ENCODE peak calls at places on chromosomes 1 and 21, in six cellular contexts. One of them, this sample, is unnamed.

GRCh38 chr1:39481289-39481688 is 10.1 kb upstream of the BMP8A start:
- DNase-seq in retina: no peak
- DNase-seq in NCI-H146: no peak
- DNase-seq in activated CD4-positive, alpha-beta T cell treated with anti-CD3 and anti-CD28 coated beads, Interleukin-2, amount 50 U/mL, for 1 hour: no peak
- DNase-seq in CD4-positive, alpha-beta memory T cell: no peak
- DNase-seq in D721Med: no peak
- DNase-seq in this sample: no peak

GRCh38 chr1:23343246-23344110 is 606 bp downstream of the HNRNPR start:
- DNase-seq in CD4-positive, alpha-beta memory T cell: no peak
- DNase-seq in activated CD4-positive, alpha-beta T cell treated with anti-CD3 and anti-CD28 coated beads, Interleukin-2, amount 50 U/mL, for 1 hour: peak
- DNase-seq in D721Med: no peak
- DNase-seq in NCI-H146: peak
- DNase-seq in retina: peak
- DNase-seq in this sample: peak

GRCh38 chr1:3779265-3779911 is 6.8 kb downstream of the SMIM1 start:
- DNase-seq in retina: no peak
- DNase-seq in activated CD4-positive, alpha-beta T cell treated with anti-CD3 and anti-CD28 coated beads, Interleukin-2, amount 50 U/mL, for 1 hour: no peak
- DNase-seq in CD4-positive, alpha-beta memory T cell: no peak
- DNase-seq in D721Med: no peak
- DNase-seq in NCI-H146: no peak
- DNase-seq in this sample: no peak

GRCh38 chr1:205229399-205229861 is 1.7 kb downstream of the TMCC2 start:
- DNase-seq in retina: peak
- DNase-seq in CD4-positive, alpha-beta memory T cell: peak
- DNase-seq in NCI-H146: peak
- DNase-seq in D721Med: peak
- DNase-seq in activated CD4-positive, alpha-beta T cell treated with anti-CD3 and anti-CD28 coated beads, Interleukin-2, amount 50 U/mL, for 1 hour: peak
- DNase-seq in this sample: no peak

GRCh38 chr1:23368562-23369334 is 888 bp downstream of the ZNF436 start:
- DNase-seq in retina: peak
- DNase-seq in CD4-positive, alpha-beta memory T cell: peak
- DNase-seq in D721Med: no peak
- DNase-seq in NCI-H146: peak
- DNase-seq in activated CD4-positive, alpha-beta T cell treated with anti-CD3 and anti-CD28 coated beads, Interleukin-2, amount 50 U/mL, for 1 hour: peak
- DNase-seq in this sample: peak

GRCh38 chr1:46687095-46687659 is 15.5 kb downstream of the TEX38 start:
- DNase-seq in NCI-H146: no peak
- DNase-seq in D721Med: no peak
- DNase-seq in activated CD4-positive, alpha-beta T cell treated with anti-CD3 and anti-CD28 coated beads, Interleukin-2, amount 50 U/mL, for 1 hour: no peak
- DNase-seq in retina: no peak
- DNase-seq in CD4-positive, alpha-beta memory T cell: no peak
- DNase-seq in this sample: peak

GRCh38 chr1:172287207-172287606 is 133.3 kb upstream of the C1orf105 start:
- DNase-seq in NCI-H146: no peak
- DNase-seq in CD4-positive, alpha-beta memory T cell: no peak
- DNase-seq in D721Med: no peak
- DNase-seq in retina: no peak
- DNase-seq in activated CD4-positive, alpha-beta T cell treated with anti-CD3 and anti-CD28 coated beads, Interleukin-2, amount 50 U/mL, for 1 hour: no peak
- DNase-seq in this sample: peak

GRCh38 chr21:16239659-16240265 is 510.0 kb downstream of the USP25 start:
- DNase-seq in NCI-H146: no peak
- DNase-seq in activated CD4-positive, alpha-beta T cell treated with anti-CD3 and anti-CD28 coated beads, Interleukin-2, amount 50 U/mL, for 1 hour: no peak
- DNase-seq in D721Med: no peak
- DNase-seq in CD4-positive, alpha-beta memory T cell: no peak
- DNase-seq in retina: no peak
- DNase-seq in this sample: no peak

GRCh38 chr1:110235839-110236682 is 25.9 kb downstream of the KCNC4 start:
- DNase-seq in NCI-H146: no peak
- DNase-seq in D721Med: no peak
- DNase-seq in activated CD4-positive, alpha-beta T cell treated with anti-CD3 and anti-CD28 coated beads, Interleukin-2, amount 50 U/mL, for 1 hour: no peak
- DNase-seq in CD4-positive, alpha-beta memory T cell: no peak
- DNase-seq in retina: no peak
- DNase-seq in this sample: no peak

GRCh38 chr1:54519709-54520108 is 28.3 kb upstream of the ACOT11 start:
- DNase-seq in retina: peak
- DNase-seq in D721Med: no peak
- DNase-seq in CD4-positive, alpha-beta memory T cell: no peak
- DNase-seq in NCI-H146: no peak
- DNase-seq in activated CD4-positive, alpha-beta T cell treated with anti-CD3 and anti-CD28 coated beads, Interleukin-2, amount 50 U/mL, for 1 hour: no peak
- DNase-seq in this sample: no peak

GRCh38 chr21:41167348-41168342 is at the start of gene BACE2:
- DNase-seq in NCI-H146: peak
- DNase-seq in CD4-positive, alpha-beta memory T cell: peak
- DNase-seq in D721Med: no peak
- DNase-seq in activated CD4-positive, alpha-beta T cell treated with anti-CD3 and anti-CD28 coated beads, Interleukin-2, amount 50 U/mL, for 1 hour: peak
- DNase-seq in retina: peak
- DNase-seq in this sample: peak

GRCh38 chr1:34547043-34547674 is 207.7 kb upstream of the GJB5 start:
- DNase-seq in retina: no peak
- DNase-seq in D721Med: no peak
- DNase-seq in NCI-H146: no peak
- DNase-seq in activated CD4-positive, alpha-beta T cell treated with anti-CD3 and anti-CD28 coated beads, Interleukin-2, amount 50 U/mL, for 1 hour: no peak
- DNase-seq in CD4-positive, alpha-beta memory T cell: no peak
- DNase-seq in this sample: no peak

GRCh38 chr1:2411801-2412394 is 466 bp downstream of the PEX10 start:
- DNase-seq in retina: peak
- DNase-seq in D721Med: no peak
- DNase-seq in activated CD4-positive, alpha-beta T cell treated with anti-CD3 and anti-CD28 coated beads, Interleukin-2, amount 50 U/mL, for 1 hour: no peak
- DNase-seq in CD4-positive, alpha-beta memory T cell: no peak
- DNase-seq in NCI-H146: peak
- DNase-seq in this sample: no peak

GRCh38 chr1:55375617-55376258 is 160.6 kb upstream of the USP24 start:
- DNase-seq in D721Med: no peak
- DNase-seq in NCI-H146: peak
- DNase-seq in activated CD4-positive, alpha-beta T cell treated with anti-CD3 and anti-CD28 coated beads, Interleukin-2, amount 50 U/mL, for 1 hour: no peak
- DNase-seq in CD4-positive, alpha-beta memory T cell: peak
- DNase-seq in retina: peak
- DNase-seq in this sample: no peak

GRCh38 chr1:219227731-219228419 is 54.2 kb downstream of the LYPLAL1 start:
- DNase-seq in retina: no peak
- DNase-seq in D721Med: no peak
- DNase-seq in activated CD4-positive, alpha-beta T cell treated with anti-CD3 and anti-CD28 coated beads, Interleukin-2, amount 50 U/mL, for 1 hour: no peak
- DNase-seq in NCI-H146: no peak
- DNase-seq in CD4-positive, alpha-beta memory T cell: no peak
- DNase-seq in this sample: no peak

GRCh38 chr1:3170566-3171453 is 101.8 kb downstream of the PRDM16 start:
- DNase-seq in activated CD4-positive, alpha-beta T cell treated with anti-CD3 and anti-CD28 coated beads, Interleukin-2, amount 50 U/mL, for 1 hour: no peak
- DNase-seq in D721Med: no peak
- DNase-seq in retina: peak
- DNase-seq in CD4-positive, alpha-beta memory T cell: no peak
- DNase-seq in NCI-H146: no peak
- DNase-seq in this sample: peak

GRCh38 chr1:61851849-61852692 is 109.8 kb downstream of the PATJ start:
- DNase-seq in NCI-H146: peak
- DNase-seq in retina: peak
- DNase-seq in CD4-positive, alpha-beta memory T cell: peak
- DNase-seq in D721Med: no peak
- DNase-seq in activated CD4-positive, alpha-beta T cell treated with anti-CD3 and anti-CD28 coated beads, Interleukin-2, amount 50 U/mL, for 1 hour: no peak
- DNase-seq in this sample: no peak

GRCh38 chr1:200243042-200243437 is 166.8 kb downstream of the ZNF281 start:
- DNase-seq in NCI-H146: no peak
- DNase-seq in D721Med: no peak
- DNase-seq in retina: peak
- DNase-seq in activated CD4-positive, alpha-beta T cell treated with anti-CD3 and anti-CD28 coated beads, Interleukin-2, amount 50 U/mL, for 1 hour: no peak
- DNase-seq in CD4-positive, alpha-beta memory T cell: no peak
- DNase-seq in this sample: no peak

GRCh38 chr21:29233611-29234540 is 64.8 kb upstream of the BACH1 start:
- DNase-seq in D721Med: no peak
- DNase-seq in CD4-positive, alpha-beta memory T cell: no peak
- DNase-seq in NCI-H146: no peak
- DNase-seq in activated CD4-positive, alpha-beta T cell treated with anti-CD3 and anti-CD28 coated beads, Interleukin-2, amount 50 U/mL, for 1 hour: no peak
- DNase-seq in retina: no peak
- DNase-seq in this sample: no peak

GRCh38 chr1:8646189-8646588 is 171.3 kb downstream of the RERE start:
- DNase-seq in activated CD4-positive, alpha-beta T cell treated with anti-CD3 and anti-CD28 coated beads, Interleukin-2, amount 50 U/mL, for 1 hour: no peak
- DNase-seq in retina: no peak
- DNase-seq in CD4-positive, alpha-beta memory T cell: no peak
- DNase-seq in NCI-H146: no peak
- DNase-seq in D721Med: no peak
- DNase-seq in this sample: no peak

GRCh38 chr1:92210701-92211100 is 7.0 kb upstream of the C1orf146 start:
- DNase-seq in activated CD4-positive, alpha-beta T cell treated with anti-CD3 and anti-CD28 coated beads, Interleukin-2, amount 50 U/mL, for 1 hour: no peak
- DNase-seq in NCI-H146: no peak
- DNase-seq in CD4-positive, alpha-beta memory T cell: no peak
- DNase-seq in D721Med: no peak
- DNase-seq in retina: no peak
- DNase-seq in this sample: no peak

GRCh38 chr1:46179138-46180081 is 3.1 kb upstream of the P3R3URF start:
- DNase-seq in NCI-H146: peak
- DNase-seq in activated CD4-positive, alpha-beta T cell treated with anti-CD3 and anti-CD28 coated beads, Interleukin-2, amount 50 U/mL, for 1 hour: peak
- DNase-seq in D721Med: peak
- DNase-seq in CD4-positive, alpha-beta memory T cell: peak
- DNase-seq in retina: peak
- DNase-seq in this sample: peak

This sample was measured in Right ventricle myocardium superior.